ENCODE peak calls at places on chromosomes 2 and 18, in nine cellular contexts. G is mesendoderm, E is PC-3, H is fibroblast of lung, X is cardiac muscle cell, S is HCT116, J is heart right ventricle, Y is substantia nigra, Z is thyroid gland. Q is an unnamed sample.

GRCh38 chr2:240235811-240236210 is 95.4 kb upstream of the OTOS start:
- DNase-seq in G (no peak), E (no peak), H (no peak), X (no peak), S (no peak), J (no peak), Y (no peak), Z (no peak), Q (no peak)

GRCh38 chr2:5693288-5694015 is 1.3 kb downstream of the SOX11 start:
- DNase-seq in G (peak), E (no peak), H (peak), X (peak), S (no peak), J (no peak), Y (no peak), Z (no peak), Q (peak)

GRCh38 chr18:6397931-6398566 is 16.7 kb downstream of the L3MBTL4 start:
- DNase-seq in G (no peak), E (no peak), H (no peak), X (no peak), S (no peak), J (no peak), Y (no peak), Z (peak), Q (no peak)

GRCh38 chr18:12934454-12935071 is 13.2 kb upstream of the SEH1L start:
- DNase-seq in G (peak), E (peak), H (peak), X (peak), S (peak), J (peak), Y (peak), Z (peak), Q (peak)

GRCh38 chr2:124325667-124326425 is 300.8 kb downstream of the CNTNAP5 start:
- DNase-seq in G (peak), E (no peak), H (no peak), X (peak), S (no peak), J (no peak), Y (no peak), Z (no peak), Q (peak)

GRCh38 chr2:185417111-185417510 is 321.5 kb upstream of the FSIP2 start:
- DNase-seq in G (no peak), E (peak), H (no peak), X (no peak), S (no peak), J (no peak), Y (no peak), Z (no peak), Q (no peak)

GRCh38 chr2:240367721-240368120 is 67.7 kb upstream of the GPC1 start:
- DNase-seq in G (no peak), E (no peak), H (no peak), X (no peak), S (no peak), J (no peak), Y (no peak), Z (no peak), Q (no peak)

GRCh38 chr2:30503007-30503691 is 56.1 kb downstream of the LCLAT1 start:
- DNase-seq in G (peak), E (no peak), H (peak), X (no peak), S (no peak), J (no peak), Y (no peak), Z (no peak), Q (no peak)

GRCh38 chr2:219253753-219254589 is at the start of gene TUBA4A:
- DNase-seq in G (peak), E (peak), H (peak), X (peak), S (peak), J (peak), Y (peak), Z (peak), Q (peak)

GRCh38 chr2:224751996-224752698 is 36.0 kb upstream of the CCDC195 start:
- DNase-seq in G (no peak), E (no peak), H (no peak), X (no peak), S (no peak), J (no peak), Y (no peak), Z (no peak), Q (no peak)

GRCh38 chr2:224749136-224749535 is 33.0 kb upstream of the CCDC195 start:
- DNase-seq in G (peak), E (peak), H (peak), X (no peak), S (no peak), J (no peak), Y (no peak), Z (no peak), Q (peak)

GRCh38 chr2:224747765-224748164 is 31.6 kb upstream of the CCDC195 start:
- DNase-seq in G (no peak), E (no peak), H (no peak), X (peak), S (no peak), J (no peak), Y (no peak), Z (no peak), Q (no peak)
- H3K27ac ChIP-seq in G (no peak), E (no peak), H (no peak), X (no peak), S (no peak), J (no peak), Y (no peak), Z (no peak), Q (no peak)

GRCh38 chr2:212448698-212449097 is 89.9 kb downstream of the ERBB4 start:
- DNase-seq in G (no peak), E (no peak), H (no peak), X (no peak), S (no peak), J (no peak), Y (no peak), Z (no peak), Q (no peak)
- H3K27ac ChIP-seq in G (no peak), E (no peak), H (no peak), X (no peak), S (no peak), J (no peak), Y (no peak), Z (no peak), Q (no peak)

GRCh38 chr2:85308201-85308600 is 19.6 kb downstream of the TGOLN2 start:
- DNase-seq in G (peak), E (no peak), H (no peak), X (no peak), S (no peak), J (no peak), Y (no peak), Z (no peak), Q (no peak)
- H3K27ac ChIP-seq in G (no peak), E (no peak), H (no peak), X (no peak), S (no peak), J (no peak), Y (no peak), Z (no peak), Q (no peak)

GRCh38 chr2:24015562-24016375 is 5.9 kb downstream of the MFSD2B start:
- DNase-seq in G (no peak), E (peak), H (peak), X (peak), S (no peak), J (no peak), Y (no peak), Z (no peak), Q (no peak)

GRCh38 chr2:24017711-24018110 is 7.8 kb downstream of the MFSD2B start:
- DNase-seq in G (no peak), E (no peak), H (no peak), X (no peak), S (no peak), J (no peak), Y (no peak), Z (no peak), Q (no peak)

GRCh38 chr2:24016376-24016761 is 6.5 kb downstream of the MFSD2B start:
- DNase-seq in G (no peak), E (peak), H (no peak), X (no peak), S (no peak), J (no peak), Y (no peak), Z (no peak), Q (no peak)

GRCh38 chr2:24018241-24018640 is 8.4 kb downstream of the MFSD2B start:
- DNase-seq in G (no peak), E (no peak), H (no peak), X (no peak), S (no peak), J (no peak), Y (no peak), Z (no peak), Q (no peak)

DNA sequence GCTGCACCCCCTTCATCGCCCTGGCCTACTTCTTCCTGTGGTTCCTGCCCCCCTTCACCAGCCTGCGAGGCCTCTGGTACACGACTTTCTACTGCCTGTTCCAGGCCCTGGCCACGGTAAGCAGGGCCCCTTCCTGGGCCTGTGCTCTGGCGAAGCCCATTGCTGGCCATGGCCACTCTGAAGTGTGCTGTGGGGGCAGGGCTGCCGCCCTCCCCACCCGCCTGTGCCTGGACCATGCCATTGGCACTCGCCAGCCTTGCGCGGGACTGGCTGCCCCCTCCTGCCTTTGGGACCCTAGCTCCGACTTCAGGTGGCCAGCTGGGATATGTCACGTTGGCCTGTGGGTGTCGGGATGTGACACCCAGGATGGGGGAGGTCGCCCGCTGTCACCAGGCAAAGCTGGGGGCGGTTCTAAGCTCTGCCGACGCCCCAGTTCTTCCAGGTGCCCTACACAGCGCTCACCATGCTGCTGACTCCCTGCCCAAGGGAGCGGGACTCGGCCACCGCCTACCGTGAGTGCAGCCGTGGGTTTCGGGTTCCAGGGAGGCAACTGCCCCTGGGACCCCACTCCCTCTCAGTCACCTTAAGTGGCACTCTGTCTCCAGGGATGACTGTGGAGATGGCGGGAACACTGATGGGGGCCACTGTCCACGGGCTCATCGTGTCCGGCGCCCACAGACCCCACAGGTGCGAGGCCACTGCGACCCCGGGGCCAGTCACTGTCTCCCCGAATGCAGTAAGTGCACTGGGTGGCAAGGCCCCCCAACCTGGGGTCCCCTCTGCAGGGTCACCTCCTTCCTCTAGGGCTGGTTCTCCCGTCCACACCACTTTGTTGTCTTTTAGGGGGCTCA is 7.2 kb downstream of the MFSD2B start:
- DNase-seq in G (no peak), E (no peak), H (no peak), X (no peak), S (no peak), J (no peak), Y (no peak), Z (no peak), Q (no peak)
- H3K27ac ChIP-seq in G (no peak), E (peak), H (no peak), X (no peak), S (no peak), J (no peak), Y (no peak), Z (no peak), Q (no peak)

DNA sequence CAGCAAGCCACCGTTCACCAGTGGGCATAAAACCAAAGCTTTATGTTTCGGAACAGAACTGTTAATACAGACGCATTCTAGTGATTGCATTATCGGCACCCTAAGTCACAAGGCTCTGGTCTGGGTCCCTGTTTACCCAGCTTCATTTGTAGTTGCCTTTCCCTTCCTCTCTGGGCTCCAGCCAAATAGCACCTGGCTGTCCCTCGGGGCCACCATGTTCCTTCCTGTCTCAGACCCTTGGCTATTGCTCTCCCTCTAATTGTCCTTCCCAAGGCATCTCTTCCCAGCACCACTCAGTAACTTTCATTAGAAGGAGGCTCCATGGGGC is 75.3 kb downstream of the SDC1 start:
- DNase-seq in G (no peak), E (no peak), H (no peak), X (no peak), S (no peak), J (no peak), Y (no peak), Z (no peak), Q (no peak)
- H3K27ac ChIP-seq in G (no peak), E (no peak), H (peak), X (no peak), S (no peak), J (no peak), Y (no peak), Z (no peak), Q (no peak)

DNA sequence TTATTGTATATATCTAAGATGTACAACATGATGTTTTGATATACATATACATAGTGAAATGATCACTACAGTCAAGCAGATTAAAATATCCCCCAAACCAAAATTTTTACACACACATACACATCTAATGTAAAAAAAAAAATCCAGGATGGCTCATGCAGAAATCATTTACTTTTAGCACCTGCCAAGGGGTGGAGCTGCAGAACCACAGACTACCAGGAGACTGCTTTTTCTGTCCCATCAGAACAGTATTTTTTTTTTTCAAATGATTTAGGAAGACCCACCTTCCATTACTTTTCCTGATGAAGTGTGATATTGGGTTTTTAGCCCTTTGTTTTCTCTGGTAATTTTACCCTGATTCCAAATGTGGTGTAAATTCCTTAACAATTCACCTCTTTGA is 61.9 kb downstream of the AQP4 start:
- DNase-seq in G (peak), E (no peak), H (no peak), X (peak), S (no peak), J (no peak), Y (no peak), Z (peak), Q (no peak)
- H3K27ac ChIP-seq in G (no peak), E (no peak), H (no peak), X (no peak), S (no peak), J (no peak), Y (no peak), Z (no peak), Q (no peak)

DNA sequence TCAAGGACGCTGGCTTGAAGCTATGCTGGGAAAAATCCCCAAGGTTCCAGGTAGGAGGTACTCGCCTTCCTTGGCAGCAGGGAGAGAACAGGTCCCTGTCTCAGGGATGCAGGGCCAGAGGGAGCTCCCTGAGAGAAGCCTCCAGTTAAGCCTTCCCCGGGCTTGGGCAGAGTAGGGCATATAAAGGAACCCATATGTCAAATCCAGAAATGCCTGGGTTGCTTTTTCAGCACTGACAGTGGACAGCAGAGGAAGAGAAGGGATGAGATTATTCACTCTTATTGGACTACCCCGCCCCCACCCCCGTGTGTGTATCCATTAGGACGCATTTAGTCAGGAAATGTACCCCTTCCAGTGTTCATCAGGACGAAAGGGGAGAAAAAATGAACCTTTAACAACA is 89.3 kb upstream of the TEX51 start:
- DNase-seq in G (peak), E (no peak), H (no peak), X (peak), S (no peak), J (no peak), Y (no peak), Z (no peak), Q (peak)
- H3K27ac ChIP-seq in G (peak), E (no peak), H (no peak), X (no peak), S (no peak), J (no peak), Y (no peak), Z (no peak), Q (no peak)

GRCh38 chr2:171723724-171724683 is 36.7 kb downstream of the DYNC1I2 start:
- DNase-seq in G (peak), E (peak), H (peak), X (peak), S (no peak), J (no peak), Y (no peak), Z (no peak), Q (peak)
- H3K27ac ChIP-seq in G (no peak), E (no peak), H (no peak), X (no peak), S (no peak), J (no peak), Y (peak), Z (no peak), Q (peak)

GRCh38 chr2:55175254-55176093 is 56.6 kb downstream of the CLHC1 start:
- DNase-seq in G (peak), E (peak), H (peak), X (peak), S (peak), J (no peak), Y (no peak), Z (no peak), Q (peak)
- H3K27ac ChIP-seq in G (no peak), E (no peak), H (no peak), X (no peak), S (no peak), J (no peak), Y (no peak), Z (no peak), Q (no peak)

DNA sequence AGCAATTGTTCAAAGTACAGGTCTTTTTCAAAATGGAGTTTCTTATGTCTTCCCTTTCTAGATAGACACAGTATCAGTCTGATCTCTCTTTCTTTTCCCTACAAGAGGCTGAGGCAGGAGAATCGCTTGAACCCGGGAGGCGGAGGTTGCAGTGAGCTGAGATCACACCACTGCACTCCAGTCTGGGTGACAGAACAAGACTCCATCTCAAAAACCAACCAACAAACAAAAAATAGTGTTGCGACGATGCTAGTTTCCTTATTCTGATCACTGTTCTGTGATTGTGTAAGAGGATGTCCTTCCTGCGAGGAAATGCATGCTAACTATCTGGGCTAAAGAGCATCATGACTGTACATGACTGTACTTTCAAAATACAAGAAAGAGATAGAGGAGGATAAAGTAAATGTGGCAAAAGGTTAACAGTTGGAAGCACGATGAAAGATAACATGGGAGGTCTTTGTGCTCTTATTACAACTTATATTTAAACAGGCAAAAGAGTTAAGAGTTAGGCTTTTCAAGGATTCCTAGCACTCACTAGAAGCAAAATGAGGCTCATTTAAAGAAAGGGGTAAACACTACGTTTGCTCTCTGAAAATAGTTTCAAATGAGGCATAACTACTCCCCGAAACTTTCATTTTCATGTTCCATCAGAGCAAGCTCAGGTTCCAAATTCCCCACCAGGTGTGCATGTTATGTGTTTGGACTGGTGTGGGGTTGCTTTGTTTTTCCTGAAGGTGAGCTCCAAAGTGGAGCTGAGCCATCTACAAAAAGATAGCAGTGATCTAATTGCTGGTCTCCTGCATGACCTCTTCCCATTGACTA is 23.8 kb downstream of the SOWAHC start:
- DNase-seq in G (no peak), E (peak), H (peak), X (no peak), S (no peak), J (no peak), Y (no peak), Z (no peak), Q (no peak)
- H3K27ac ChIP-seq in G (no peak), E (no peak), H (no peak), X (no peak), S (no peak), J (no peak), Y (no peak), Z (no peak), Q (no peak)